ENCODE peak calls at places on chromosomes 13 and 19, in ten cellular contexts. One of them, this sample, is unnamed.
A peak's percentile ranks its signal among the peaks of the same experiment; 100 is the strongest.

GRCh38 chr19:38693380-38694223 is 46.2 kb downstream of the ACTN4 start:
- DNase-seq in spleen: peak; percentile 88
- DNase-seq in lower leg skin: no peak
- DNase-seq in stomach: no peak
- DNase-seq in A549: peak; percentile 91
- DNase-seq in tibial nerve: no peak
- DNase-seq in vagina: no peak
- DNase-seq in NB4: peak; percentile 91
- DNase-seq in transverse colon: peak; percentile 51
- DNase-seq in testis: no peak
- DNase-seq in this sample: peak; percentile 68

GRCh38 chr13:33728271-33729037 is 89.5 kb upstream of the RFC3 start:
- DNase-seq in spleen: no peak
- DNase-seq in lower leg skin: no peak
- DNase-seq in stomach: no peak
- DNase-seq in A549: no peak
- DNase-seq in tibial nerve: peak; percentile 59
- DNase-seq in vagina: no peak
- DNase-seq in NB4: peak; percentile 79
- DNase-seq in transverse colon: peak; percentile 8
- DNase-seq in testis: no peak
- DNase-seq in this sample: peak; percentile 33

GRCh38 chr13:113883921-113884804 is 20.3 kb upstream of the GAS6 start:
- DNase-seq in spleen: no peak
- DNase-seq in lower leg skin: no peak
- DNase-seq in stomach: no peak
- DNase-seq in A549: no peak
- DNase-seq in tibial nerve: no peak
- DNase-seq in vagina: no peak
- DNase-seq in NB4: no peak
- DNase-seq in transverse colon: no peak
- DNase-seq in testis: no peak
- DNase-seq in this sample: peak; percentile 18

GRCh38 chr13:65456150-65456912 is 1773.8 kb downstream of the PCDH9 start:
- DNase-seq in spleen: no peak
- DNase-seq in lower leg skin: no peak
- DNase-seq in stomach: no peak
- DNase-seq in A549: no peak
- DNase-seq in tibial nerve: no peak
- DNase-seq in vagina: no peak
- DNase-seq in NB4: no peak
- DNase-seq in transverse colon: no peak
- DNase-seq in testis: no peak
- DNase-seq in this sample: no peak

GRCh38 chr19:10109528-10109927 is 2.0 kb upstream of the P2RY11 start:
- DNase-seq in spleen: no peak
- DNase-seq in lower leg skin: no peak
- DNase-seq in stomach: no peak
- DNase-seq in A549: no peak
- DNase-seq in tibial nerve: no peak
- DNase-seq in vagina: peak; percentile 95
- DNase-seq in NB4: peak; percentile 36
- DNase-seq in transverse colon: no peak
- DNase-seq in testis: no peak
- DNase-seq in this sample: no peak

GRCh38 chr13:21576424-21576823 is 27.5 kb downstream of the MICU2 start:
- DNase-seq in spleen: no peak
- DNase-seq in lower leg skin: no peak
- DNase-seq in stomach: no peak
- DNase-seq in A549: no peak
- DNase-seq in tibial nerve: no peak
- DNase-seq in vagina: no peak
- DNase-seq in NB4: peak; percentile 6
- DNase-seq in transverse colon: no peak
- DNase-seq in testis: no peak
- DNase-seq in this sample: no peak

GRCh38 chr19:10421981-10422461 is 1.7 kb downstream of the PDE4A start:
- DNase-seq in spleen: no peak
- DNase-seq in lower leg skin: no peak
- DNase-seq in stomach: no peak
- DNase-seq in A549: no peak
- DNase-seq in tibial nerve: no peak
- DNase-seq in vagina: no peak
- DNase-seq in NB4: peak; percentile 77
- DNase-seq in transverse colon: no peak
- DNase-seq in testis: no peak
- DNase-seq in this sample: no peak

GRCh38 chr13:27857271-27857670 is 62.5 kb upstream of the PDX1 start:
- DNase-seq in spleen: no peak
- DNase-seq in lower leg skin: no peak
- DNase-seq in stomach: no peak
- DNase-seq in A549: no peak
- DNase-seq in tibial nerve: no peak
- DNase-seq in vagina: no peak
- DNase-seq in NB4: no peak
- DNase-seq in transverse colon: no peak
- DNase-seq in testis: no peak
- DNase-seq in this sample: no peak

GRCh38 chr13:76991432-76991795 is 467 bp upstream of the CLN5 start:
- DNase-seq in spleen: peak; percentile 88
- DNase-seq in lower leg skin: peak; percentile 46
- DNase-seq in stomach: peak; percentile 42
- DNase-seq in A549: no peak
- DNase-seq in tibial nerve: no peak
- DNase-seq in vagina: no peak
- DNase-seq in NB4: peak; percentile 56
- DNase-seq in transverse colon: peak; percentile 54
- DNase-seq in testis: peak; percentile 34
- DNase-seq in this sample: no peak

GRCh38 chr13:60169239-60170031 is 5.7 kb upstream of the DIAPH3 start:
- DNase-seq in spleen: no peak
- DNase-seq in lower leg skin: no peak
- DNase-seq in stomach: no peak
- DNase-seq in A549: no peak
- DNase-seq in tibial nerve: no peak
- DNase-seq in vagina: no peak
- DNase-seq in NB4: no peak
- DNase-seq in transverse colon: no peak
- DNase-seq in testis: no peak
- DNase-seq in this sample: no peak

GRCh38 chr13:39612023-39612637 is 9.1 kb upstream of the LHFPL6 start:
- DNase-seq in spleen: no peak
- DNase-seq in lower leg skin: peak; percentile 85
- DNase-seq in stomach: peak; percentile 71
- DNase-seq in A549: peak; percentile 7
- DNase-seq in tibial nerve: peak; percentile 65
- DNase-seq in vagina: no peak
- DNase-seq in NB4: peak; percentile 79
- DNase-seq in transverse colon: peak; percentile 65
- DNase-seq in testis: peak; percentile 94
- DNase-seq in this sample: peak; percentile 70

GRCh38 chr13:32031815-32032345 is 306 bp downstream of the FRY start:
- DNase-seq in spleen: no peak
- DNase-seq in lower leg skin: no peak
- DNase-seq in stomach: no peak
- DNase-seq in A549: no peak
- DNase-seq in tibial nerve: no peak
- DNase-seq in vagina: no peak
- DNase-seq in NB4: no peak
- DNase-seq in transverse colon: no peak
- DNase-seq in testis: no peak
- DNase-seq in this sample: no peak

GRCh38 chr13:51916962-51917361 is 55.2 kb downstream of the CCDC70 start:
- DNase-seq in spleen: no peak
- DNase-seq in lower leg skin: no peak
- DNase-seq in stomach: no peak
- DNase-seq in A549: no peak
- DNase-seq in tibial nerve: no peak
- DNase-seq in vagina: peak; percentile 55
- DNase-seq in NB4: no peak
- DNase-seq in transverse colon: no peak
- DNase-seq in testis: no peak
- DNase-seq in this sample: no peak

DNA sequence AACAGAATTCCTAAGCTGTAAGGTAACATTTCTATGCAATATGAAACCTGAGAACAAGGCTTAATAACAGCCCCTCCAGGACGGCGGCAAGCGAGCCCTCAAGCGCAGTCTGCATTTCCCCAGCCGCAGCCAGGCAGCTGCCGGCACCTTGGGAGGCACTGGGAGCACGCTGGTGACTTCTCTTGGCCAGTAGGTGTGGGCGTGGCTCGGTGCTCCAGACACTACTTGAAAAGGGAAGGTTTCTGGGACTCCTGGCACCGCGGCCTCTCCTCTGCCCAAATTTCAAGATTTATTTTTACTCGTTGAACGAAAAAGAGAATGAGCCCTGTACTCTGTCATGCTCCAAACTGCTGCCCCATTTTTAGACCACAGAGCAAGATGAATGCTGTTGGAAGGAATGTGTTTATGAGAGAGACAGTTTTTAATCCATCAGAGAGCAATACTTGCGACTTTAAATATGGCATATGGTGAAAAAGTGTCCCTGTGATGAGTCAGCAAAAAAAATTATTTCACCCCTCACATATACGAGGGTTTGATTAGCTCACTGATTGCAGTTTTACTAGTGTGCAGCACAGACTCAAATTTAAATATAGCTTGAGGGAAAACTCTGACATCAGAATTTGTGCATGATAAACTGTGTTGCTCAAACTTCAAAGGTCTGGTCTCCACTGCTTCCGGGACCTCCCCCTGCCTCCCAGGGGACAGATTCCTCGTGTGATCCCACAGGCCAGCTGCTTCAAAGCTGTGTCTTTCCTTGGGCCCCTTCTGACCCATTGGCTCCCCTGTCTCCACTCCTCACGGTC is 81.3 kb downstream of the COL4A2 start:
- DNase-seq in spleen: no peak
- DNase-seq in lower leg skin: no peak
- DNase-seq in stomach: no peak
- DNase-seq in A549: no peak
- DNase-seq in tibial nerve: no peak
- DNase-seq in vagina: no peak
- DNase-seq in NB4: peak; percentile 16
- DNase-seq in transverse colon: peak; percentile 52
- DNase-seq in testis: no peak
- DNase-seq in this sample: peak; percentile 58
- TF ChIP-seq POLR2A in spleen: no peak
- TF ChIP-seq POLR2A in lower leg skin: no peak
- TF ChIP-seq POLR2A in stomach: no peak
- TF ChIP-seq POLR2A in A549: no peak
- TF ChIP-seq POLR2A in tibial nerve: no peak
- TF ChIP-seq POLR2A in vagina: no peak
- TF ChIP-seq POLR2A in NB4: no peak
- TF ChIP-seq POLR2A in transverse colon: no peak
- TF ChIP-seq POLR2A in testis: no peak
- TF ChIP-seq POLR2A in this sample: peak; percentile 26

DNA sequence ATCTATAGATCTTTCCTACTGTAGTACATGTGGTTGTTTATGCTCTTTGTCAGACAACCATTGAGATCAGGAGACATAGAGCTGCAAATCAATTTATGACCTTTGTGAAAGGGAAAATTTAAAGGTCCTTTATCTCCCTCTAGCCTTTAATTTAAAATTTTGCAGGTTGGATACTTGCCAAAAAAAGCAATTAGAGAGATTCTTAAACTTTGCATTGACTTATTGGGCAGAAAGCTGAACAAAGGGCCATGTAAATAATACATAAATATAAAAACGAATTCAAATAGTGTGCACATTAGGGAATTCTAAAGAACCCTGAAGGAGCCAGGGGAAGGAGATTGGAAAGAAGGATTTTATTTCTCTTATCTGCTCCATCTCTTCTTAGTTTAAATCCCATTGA is 22.0 kb upstream of the RB1 start:
- DNase-seq in spleen: no peak
- DNase-seq in lower leg skin: no peak
- DNase-seq in stomach: no peak
- DNase-seq in A549: no peak
- DNase-seq in tibial nerve: no peak
- DNase-seq in vagina: no peak
- DNase-seq in NB4: no peak
- DNase-seq in transverse colon: no peak
- DNase-seq in testis: no peak
- DNase-seq in this sample: no peak
- TF ChIP-seq CTCF in spleen: no peak
- TF ChIP-seq CTCF in lower leg skin: no peak
- TF ChIP-seq CTCF in stomach: no peak
- TF ChIP-seq CTCF in A549: no peak
- TF ChIP-seq CTCF in tibial nerve: no peak
- TF ChIP-seq CTCF in vagina: no peak
- TF ChIP-seq CTCF in NB4: no peak
- TF ChIP-seq CTCF in transverse colon: no peak
- TF ChIP-seq CTCF in testis: no peak
- TF ChIP-seq CTCF in this sample: no peak

DNA sequence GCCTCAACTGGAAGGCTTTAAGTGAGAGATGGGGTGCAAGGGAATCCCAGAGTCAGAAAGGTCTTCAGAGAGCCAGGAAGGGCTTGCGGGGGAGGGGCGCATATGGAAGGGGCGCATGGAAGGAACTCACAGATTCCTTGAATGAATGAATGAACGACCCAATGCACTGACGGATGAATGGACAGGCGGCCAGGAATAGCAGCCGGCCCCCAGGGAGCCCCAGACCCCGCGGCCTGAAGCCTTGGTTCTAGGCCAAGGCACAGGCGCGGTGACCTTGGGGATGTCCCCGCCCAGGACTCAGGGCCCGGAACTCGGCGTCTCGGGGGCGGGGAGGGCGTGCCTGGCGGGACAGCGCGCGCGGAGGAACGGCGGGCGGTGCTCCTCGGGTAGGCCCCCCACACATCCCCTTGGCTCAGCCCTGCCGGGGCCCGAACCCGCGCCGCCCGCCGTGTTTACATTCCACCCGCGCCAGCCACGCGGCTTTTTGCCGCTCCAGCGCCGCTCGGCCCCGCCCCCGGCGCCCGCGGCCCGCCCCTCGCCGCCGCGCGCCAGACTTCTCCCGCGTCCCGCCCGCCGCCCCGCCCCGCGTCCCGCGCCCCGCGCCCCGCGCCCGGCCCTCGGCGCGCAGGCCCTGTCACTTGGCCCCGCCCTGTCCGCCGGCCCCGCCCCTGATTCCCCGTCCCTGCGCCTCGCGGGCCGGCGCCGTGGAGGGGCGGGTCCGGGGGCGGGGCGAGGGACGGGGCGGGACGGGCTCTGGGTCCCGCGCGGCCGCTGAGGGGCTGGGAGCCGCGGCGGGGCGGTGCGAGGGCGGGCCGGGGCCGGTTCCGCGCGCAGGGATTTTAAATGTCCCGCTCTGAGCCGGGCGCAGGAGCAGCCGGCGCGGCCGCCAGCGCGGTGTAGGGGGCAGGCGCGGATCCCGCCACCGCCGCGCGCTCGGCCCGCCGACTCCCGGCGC is at the start of gene CCNE1:
- DNase-seq in spleen: peak; percentile 97
- DNase-seq in lower leg skin: peak; percentile 88
- DNase-seq in stomach: peak; percentile 97
- DNase-seq in A549: peak; percentile 93
- DNase-seq in tibial nerve: peak; percentile 88
- DNase-seq in vagina: no peak
- DNase-seq in NB4: peak; percentile 83
- DNase-seq in transverse colon: peak; percentile 97
- DNase-seq in testis: peak; percentile 94
- DNase-seq in this sample: peak; percentile 96
- TF ChIP-seq POLR2A in spleen: no peak
- TF ChIP-seq POLR2A in lower leg skin: no peak
- TF ChIP-seq POLR2A in stomach: no peak
- TF ChIP-seq POLR2A in A549: peak; percentile 61
- TF ChIP-seq POLR2A in tibial nerve: no peak
- TF ChIP-seq POLR2A in vagina: no peak
- TF ChIP-seq POLR2A in NB4: peak; percentile 46
- TF ChIP-seq POLR2A in transverse colon: peak; percentile 34
- TF ChIP-seq POLR2A in testis: no peak
- TF ChIP-seq POLR2A in this sample: peak; percentile 19

GRCh38 chr19:30222428-30222873 is 149.7 kb upstream of the ZNF536 start:
- DNase-seq in spleen: no peak
- DNase-seq in lower leg skin: no peak
- DNase-seq in stomach: no peak
- DNase-seq in A549: peak; percentile 71
- DNase-seq in tibial nerve: no peak
- DNase-seq in vagina: no peak
- DNase-seq in NB4: no peak
- DNase-seq in transverse colon: no peak
- DNase-seq in testis: no peak
- DNase-seq in this sample: no peak
- TF ChIP-seq CTCF in spleen: peak; percentile 15
- TF ChIP-seq CTCF in lower leg skin: no peak
- TF ChIP-seq CTCF in stomach: no peak
- TF ChIP-seq CTCF in A549: peak; percentile 77
- TF ChIP-seq CTCF in tibial nerve: peak; percentile 84
- TF ChIP-seq CTCF in vagina: peak; percentile 9
- TF ChIP-seq CTCF in NB4: peak; percentile 46
- TF ChIP-seq CTCF in transverse colon: peak; percentile 59
- TF ChIP-seq CTCF in testis: peak; percentile 60
- TF ChIP-seq CTCF in this sample: peak; percentile 59

This sample was measured in heart left ventricle.